ENCODE peak calls at places on chromosomes 3 and 15, in seven cellular contexts. D is spleen; Q is CD4-positive, alpha-beta T cell; I is ovary; L is SK-N-SH; Z is GM23338; U is aorta. T is an unnamed sample.
A peak's percentile ranks its signal among the peaks of the same experiment; 100 is the strongest.

GRCh38 chr15:59556405-59556804 is 55.2 kb upstream of the GCNT3 start:
- DNase-seq in D (no peak), Q (no peak), I (no peak), L (no peak), Z (no peak), U (no peak), T (no peak)

GRCh38 chr3:10758304-10759037 is 57.6 kb upstream of the SLC6A11 start:
- DNase-seq in D (no peak), Q (no peak), I (peak; percentile 30), L (peak; percentile 86), Z (peak; percentile 82), U (no peak), T (peak; percentile 84)

GRCh38 chr3:174153875-174154274 is 705.3 kb upstream of the NAALADL2 start:
- DNase-seq in D (no peak), Q (no peak), I (no peak), L (no peak), Z (no peak), U (no peak), T (no peak)

GRCh38 chr3:81689617-81690016 is 71.8 kb downstream of the GBE1 start:
- DNase-seq in D (no peak), Q (no peak), I (no peak), L (no peak), Z (peak; percentile 13), U (no peak), T (no peak)

GRCh38 chr15:58357529-58358476 is 74.0 kb upstream of the LIPC start:
- DNase-seq in D (no peak), Q (no peak), I (no peak), L (no peak), Z (peak; percentile 42), U (no peak), T (peak; percentile 52)

GRCh38 chr15:71422530-71423259 is 307.4 kb downstream of the THSD4 start:
- DNase-seq in D (no peak), Q (no peak), I (no peak), L (no peak), Z (no peak), U (no peak), T (no peak)

GRCh38 chr3:17745301-17745700 is 2.9 kb upstream of the TBC1D5 start:
- DNase-seq in D (no peak), Q (no peak), I (no peak), L (no peak), Z (peak; percentile 5), U (no peak), T (no peak)

GRCh38 chr3:95655363-95655986 is 1158.9 kb upstream of the EPHA6 start:
- DNase-seq in D (no peak), Q (no peak), I (no peak), L (no peak), Z (no peak), U (no peak), T (no peak)

GRCh38 chr3:113405180-113405579 is 36.1 kb downstream of the CFAP44 start:
- DNase-seq in D (no peak), Q (no peak), I (no peak), L (no peak), Z (no peak), U (no peak), T (peak; percentile 63)

GRCh38 chr3:38346584-38347410 is at the start of gene XYLB:
- DNase-seq in D (peak; percentile 97), Q (peak; percentile 67), I (peak; percentile 82), L (peak; percentile 95), Z (peak; percentile 87), U (peak; percentile 91), T (peak; percentile 90)

GRCh38 chr3:130626021-130626420 is 109.0 kb downstream of the COL6A6 start:
- DNase-seq in D (no peak), Q (no peak), I (no peak), L (no peak), Z (no peak), U (no peak), T (no peak)

GRCh38 chr3:14791343-14791945 is 27.3 kb upstream of the FGD5 start:
- DNase-seq in D (peak; percentile 80), Q (peak; percentile 43), I (peak; percentile 74), L (peak; percentile 85), Z (peak; percentile 91), U (peak; percentile 67), T (peak; percentile 65)

GRCh38 chr3:113097821-113098516 is 107.2 kb downstream of the GTPBP8 start:
- DNase-seq in D (no peak), Q (no peak), I (no peak), L (no peak), Z (no peak), U (no peak), T (no peak)

GRCh38 chr15:88431441-88431840 is 35.7 kb downstream of the MRPL46 start:
- DNase-seq in D (no peak), Q (no peak), I (no peak), L (no peak), Z (peak; percentile 44), U (no peak), T (no peak)
- H3K27ac ChIP-seq in D (no peak overlapping the region), Q (no peak overlapping the region), I (no peak overlapping the region), L (no peak overlapping the region), Z (no peak overlapping the region), U (no peak overlapping the region), T (no peak overlapping the region)

DNA sequence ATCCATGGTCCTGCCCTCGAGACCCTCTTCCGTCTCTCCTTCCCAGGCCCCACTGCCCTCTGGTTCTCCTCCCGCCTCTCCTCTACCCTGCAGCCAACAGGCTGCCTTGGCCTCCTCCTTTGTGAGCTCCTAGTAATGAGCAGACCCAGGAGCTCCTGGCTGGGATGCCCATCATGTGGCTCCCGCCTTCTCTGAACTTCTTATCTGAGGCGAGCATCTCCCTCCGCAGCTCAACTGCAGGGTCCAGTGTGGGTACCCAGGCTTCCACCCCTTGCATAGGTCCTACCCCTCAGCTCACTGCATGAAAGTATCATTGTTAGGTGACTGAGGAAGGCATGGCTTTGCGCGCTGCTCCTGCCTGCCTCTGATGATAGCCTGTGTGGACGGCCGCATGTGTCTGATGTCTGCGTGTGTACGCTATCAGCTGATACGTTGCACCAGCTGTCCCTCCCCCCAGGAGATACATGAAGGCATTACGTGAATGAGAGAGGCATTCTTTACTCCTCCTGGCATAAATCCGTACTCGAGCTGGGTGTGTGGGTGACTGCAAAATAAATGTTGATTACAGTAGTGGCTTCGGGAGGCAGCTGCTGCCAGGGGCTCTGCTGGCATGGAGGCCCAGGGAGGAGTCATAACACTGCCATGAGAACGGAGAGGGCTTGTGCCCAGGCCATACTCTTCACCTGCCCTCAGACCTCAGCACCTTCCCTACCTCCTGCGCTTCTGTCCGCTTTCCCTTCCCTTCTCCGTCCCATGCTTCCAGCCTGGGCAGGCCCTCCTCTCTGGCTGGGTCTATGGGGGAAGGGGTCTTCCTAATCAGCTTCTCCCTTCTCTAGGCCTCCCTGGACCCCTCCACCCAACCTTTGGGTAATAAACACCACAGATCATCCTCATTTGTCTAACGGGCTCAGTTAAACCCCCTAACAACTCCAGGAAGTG is 48.8 kb downstream of the ZNF710 start:
- DNase-seq in D (no peak), Q (no peak), I (no peak), L (no peak), Z (no peak), U (no peak), T (no peak)
- H3K27ac ChIP-seq in D (no peak overlapping the region), Q (no peak overlapping the region), I (no peak overlapping the region), L (no peak overlapping the region), Z (no peak overlapping the region), U (no peak overlapping the region), T (no peak overlapping the region)

GRCh38 chr3:43863966-43864933 is 173.5 kb downstream of the ABHD5 start:
- DNase-seq in D (peak; percentile 28), Q (no peak), I (no peak), L (no peak), Z (no peak), U (no peak), T (no peak)

GRCh38 chr3:43866529-43867353 is 176.0 kb downstream of the ABHD5 start:
- DNase-seq in D (peak; percentile 6), Q (no peak), I (no peak), L (no peak), Z (no peak), U (no peak), T (peak; percentile 33)

GRCh38 chr3:43862992-43863805 is 172.5 kb downstream of the ABHD5 start:
- DNase-seq in D (no peak), Q (no peak), I (no peak), L (no peak), Z (no peak), U (no peak), T (no peak)

GRCh38 chr3:43865887-43866528 is 175.3 kb downstream of the ABHD5 start:
- DNase-seq in D (peak; percentile 29), Q (no peak), I (no peak), L (no peak), Z (no peak), U (no peak), T (no peak)

DNA sequence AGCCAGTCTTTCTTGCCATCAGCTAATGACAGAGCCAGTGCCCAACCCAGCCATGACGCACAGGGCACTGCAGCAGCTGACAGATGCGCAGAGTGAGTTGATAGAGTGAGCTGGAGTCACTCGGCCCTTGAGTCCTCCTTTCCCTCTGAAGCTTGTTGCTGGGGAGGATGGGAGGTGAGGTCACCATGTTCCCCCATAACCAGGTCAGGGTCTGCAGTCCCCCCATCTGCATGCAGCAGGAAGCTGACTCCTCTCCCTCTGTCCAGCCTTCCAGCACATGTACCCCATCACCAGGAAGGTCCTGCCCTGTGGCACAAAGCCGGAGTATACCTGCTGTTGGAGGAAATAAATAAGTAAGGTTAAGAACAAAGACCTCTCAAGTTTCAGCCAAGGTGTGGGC is 174.6 kb downstream of the ABHD5 start:
- DNase-seq in D (peak; percentile 43), Q (no peak), I (no peak), L (no peak), Z (no peak), U (no peak), T (no peak)
- H3K27ac ChIP-seq in D (no peak overlapping the region), Q (no peak overlapping the region), I (no peak overlapping the region), L (peak overlapping the region; percentile 99), Z (no peak overlapping the region), U (no peak overlapping the region), T (no peak overlapping the region)

GRCh38 chr3:50617096-50617791 is at the start of gene MAPKAPK3:
- DNase-seq in D (peak; percentile 92), Q (no peak), I (no peak), L (no peak), Z (no peak), U (peak; percentile 67), T (peak; percentile 48)

GRCh38 chr3:50616770-50617095 is 218 bp upstream of the MAPKAPK3 start:
- DNase-seq in D (peak; percentile 98), Q (peak; percentile 92), I (peak; percentile 96), L (peak; percentile 93), Z (peak; percentile 97), U (peak; percentile 96), T (peak; percentile 94)

GRCh38 chr3:50620420-50620819 is 3.5 kb downstream of the MAPKAPK3 start:
- DNase-seq in D (no peak), Q (no peak), I (no peak), L (no peak), Z (no peak), U (peak; percentile 75), T (no peak)

GRCh38 chr3:50616003-50616769 is 765 bp upstream of the MAPKAPK3 start:
- DNase-seq in D (peak; percentile 94), Q (peak; percentile 76), I (peak; percentile 85), L (peak; percentile 90), Z (peak; percentile 95), U (peak; percentile 87), T (peak; percentile 91)

DNA sequence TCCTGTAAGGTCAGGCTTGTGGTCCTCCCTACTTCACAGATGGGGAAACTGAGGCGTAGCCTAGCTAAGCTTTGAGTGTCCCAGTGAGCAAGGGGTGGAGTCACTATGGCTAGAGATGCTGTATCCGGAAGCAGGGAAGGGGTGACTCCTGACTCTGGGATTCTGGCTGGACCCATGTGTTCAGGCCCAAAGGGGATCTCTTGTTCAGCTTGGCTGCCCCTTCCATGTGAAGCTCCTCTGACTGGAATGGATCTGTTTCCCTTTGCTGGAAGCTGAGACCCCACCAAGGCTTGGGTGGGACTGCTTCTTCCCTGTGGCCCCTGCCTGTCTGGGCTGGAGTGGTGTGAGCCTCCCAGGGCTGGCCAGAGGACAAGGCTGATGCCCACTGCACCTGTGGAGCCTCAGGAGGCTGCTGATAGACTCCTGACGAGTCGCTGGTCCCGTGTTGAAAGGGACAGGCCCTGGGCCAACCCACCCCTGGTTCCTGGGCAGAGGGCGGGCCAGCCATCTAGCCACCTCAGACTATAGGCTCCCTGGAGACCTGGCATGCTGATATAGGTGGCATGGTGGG is 1.0 kb downstream of the MAPKAPK3 start:
- DNase-seq in D (no peak), Q (no peak), I (peak; percentile 54), L (no peak), Z (no peak), U (no peak), T (no peak)
- H3K27ac ChIP-seq in D (peak overlapping the region; percentile 96), Q (peak overlapping the region; percentile 73), I (peak overlapping the region; percentile 50), L (no peak overlapping the region), Z (no peak overlapping the region), U (no peak overlapping the region), T (no peak overlapping the region)